ENCODE peak calls at places on chromosome 10, in nine cellular contexts. G, B, I, S, Q, E, K, W and F are unnamed samples.

GRCh38 chr10:15122477-15123030 is 25.4 kb downstream of the RPP38 start:
- DNase-seq in G (no peak), B (no peak), I (no peak), S (no peak), Q (no peak), E (no peak), K (no peak), W (no peak), F (peak)

GRCh38 chr10:72832701-72833100 is 60.8 kb upstream of the OIT3 start:
- DNase-seq in G (no peak), B (no peak), I (no peak), S (no peak), Q (no peak), E (no peak), K (no peak), W (no peak), F (no peak)

GRCh38 chr10:77898323-77899079 is 28.1 kb downstream of the DLG5 start:
- DNase-seq in G (no peak), B (no peak), I (no peak), S (no peak), Q (peak), E (no peak), K (no peak), W (peak), F (no peak)

GRCh38 chr10:86795353-86795752 is 38.9 kb downstream of the BMPR1A start:
- DNase-seq in G (no peak), B (no peak), I (no peak), S (peak), Q (peak), E (no peak), K (no peak), W (peak), F (no peak)

GRCh38 chr10:98154076-98154475 is 19.6 kb downstream of the R3HCC1L start:
- DNase-seq in G (no peak), B (no peak), I (no peak), S (no peak), Q (no peak), E (no peak), K (no peak), W (no peak), F (no peak)

GRCh38 chr10:31932838-31933237 is 4.2 kb upstream of the ARHGAP12 start:
- DNase-seq in G (no peak), B (no peak), I (no peak), S (no peak), Q (no peak), E (no peak), K (no peak), W (peak), F (no peak)

GRCh38 chr10:121667948-121668335 is 69.7 kb upstream of the FGFR2 start:
- DNase-seq in G (no peak), B (no peak), I (no peak), S (peak), Q (no peak), E (no peak), K (no peak), W (peak), F (no peak)

GRCh38 chr10:5832946-5833345 is 19.7 kb upstream of the GDI2 start:
- DNase-seq in G (peak), B (no peak), I (no peak), S (no peak), Q (no peak), E (no peak), K (no peak), W (no peak), F (no peak)

GRCh38 chr10:75048669-75049098 is 62.8 kb upstream of the SAMD8 start:
- DNase-seq in G (no peak), B (no peak), I (no peak), S (no peak), Q (no peak), E (no peak), K (no peak), W (peak), F (no peak)

GRCh38 chr10:64033710-64034109 is 512.5 kb downstream of the REEP3 start:
- DNase-seq in G (no peak), B (no peak), I (no peak), S (no peak), Q (no peak), E (no peak), K (no peak), W (no peak), F (no peak)

GRCh38 chr10:132538031-132538789 is 623 bp downstream of the INPP5A start:
- DNase-seq in G (peak), B (no peak), I (no peak), S (no peak), Q (no peak), E (no peak), K (no peak), W (no peak), F (no peak)